ENCODE peak calls at places on chromosome 18, in eight cellular contexts. G is transverse colon, E is fibroblast of lung, T is cardiac fibroblast, H is HCT116, V is hepatocyte, P is OCI-LY7, X is fibroblast of mammary gland. O is an unnamed sample.

GRCh38 chr18:79870369-79871025 is 72.8 kb downstream of the KCNG2 start:
- DNase-seq in X (peak), T (no peak), V (no peak), G (no peak), E (no peak), P (no peak), H (no peak), O (no peak)

GRCh38 chr18:55778731-55779460 is 190.9 kb upstream of the TCF4 start:
- DNase-seq in E (no peak), P (no peak), V (no peak), X (no peak), H (no peak), T (peak), G (no peak), O (peak)

GRCh38 chr18:15165048-15165447 is 417.1 kb downstream of the ANKRD30B start:
- DNase-seq in T (no peak), H (no peak), P (no peak), V (no peak), X (no peak), G (no peak), E (no peak), O (no peak)

GRCh38 chr18:37588289-37588688 is 22.7 kb upstream of the CELF4 start:
- DNase-seq in X (no peak), V (no peak), P (no peak), H (no peak), E (no peak), G (no peak), T (no peak), O (no peak)

GRCh38 chr18:5600376-5601071 is 56.7 kb upstream of the EPB41L3 start:
- DNase-seq in H (no peak), G (no peak), X (peak), V (peak), T (peak), P (peak), E (peak), O (peak)

GRCh38 chr18:45954070-45954712 is 12.9 kb downstream of the EPG5 start:
- DNase-seq in P (no peak), G (no peak), X (peak), E (peak), T (peak), H (peak), V (peak), O (peak)

GRCh38 chr18:48031011-48031480 is 100.6 kb upstream of the SMAD2 start:
- DNase-seq in H (peak), E (peak), V (peak), G (peak), P (peak), T (peak), X (peak), O (peak)

GRCh38 chr18:71239111-71239624 is 950.3 kb downstream of the SOCS6 start:
- DNase-seq in V (no peak), T (no peak), H (no peak), P (no peak), E (no peak), G (no peak), X (no peak), O (no peak)

GRCh38 chr18:69956037-69956436 is 8.4 kb upstream of the CD226 start:
- DNase-seq in H (no peak), X (no peak), P (no peak), E (no peak), T (no peak), G (no peak), V (no peak), O (peak)

GRCh38 chr18:36309436-36310391 is 12.2 kb downstream of the FHOD3 start:
- DNase-seq in T (peak), H (peak), X (peak), E (peak), P (no peak), G (no peak), V (peak), O (peak)

GRCh38 chr18:48939368-48940097 is 11.2 kb downstream of the SMAD7 start:
- DNase-seq in E (peak), H (no peak), V (no peak), G (no peak), T (peak), X (no peak), P (no peak), O (peak)

GRCh38 chr18:62796216-62796621 is 80.9 kb downstream of the PHLPP1 start:
- DNase-seq in H (no peak), V (no peak), G (no peak), X (no peak), T (no peak), P (no peak), E (no peak), O (no peak)

GRCh38 chr18:62802523-62802922 is 87.2 kb downstream of the PHLPP1 start:
- DNase-seq in H (no peak), V (no peak), X (peak), E (peak), G (no peak), P (peak), T (peak), O (no peak)

GRCh38 chr18:62795813-62796212 is 80.5 kb downstream of the PHLPP1 start:
- DNase-seq in T (no peak), V (no peak), P (no peak), X (no peak), E (no peak), G (no peak), H (no peak), O (no peak)

GRCh38 chr18:62797329-62797728 is 82.0 kb downstream of the PHLPP1 start:
- DNase-seq in G (no peak), T (no peak), V (no peak), H (no peak), E (no peak), X (no peak), P (no peak), O (no peak)

GRCh38 chr18:62799977-62800376 is 84.6 kb downstream of the PHLPP1 start:
- DNase-seq in T (no peak), X (no peak), P (no peak), V (no peak), G (no peak), H (no peak), E (no peak), O (no peak)
- H3K4me3 ChIP-seq in T (no peak), X (no peak), P (no peak), V (no peak), G (no peak), H (no peak), E (no peak), O (no peak)

GRCh38 chr18:7523772-7524171 is 43.3 kb upstream of the PTPRM start:
- DNase-seq in H (no peak), X (no peak), T (no peak), G (no peak), V (no peak), E (no peak), P (no peak), O (no peak)

GRCh38 chr18:7517852-7518251 is 49.3 kb upstream of the PTPRM start:
- DNase-seq in V (no peak), P (no peak), T (no peak), H (no peak), E (no peak), G (no peak), X (no peak), O (no peak)

GRCh38 chr18:7520200-7520780 is 46.8 kb upstream of the PTPRM start:
- DNase-seq in P (no peak), G (no peak), E (no peak), X (no peak), T (no peak), V (no peak), H (no peak), O (no peak)

GRCh38 chr18:7524786-7525185 is 42.3 kb upstream of the PTPRM start:
- DNase-seq in G (no peak), X (peak), E (no peak), T (peak), V (no peak), H (no peak), P (no peak), O (no peak)

GRCh38 chr18:7521226-7521856 is 45.8 kb upstream of the PTPRM start:
- DNase-seq in E (no peak), G (no peak), X (no peak), T (no peak), V (no peak), P (no peak), H (no peak), O (no peak)
- TF ChIP-seq CTCF in E (no peak), G (no peak), X (no peak), T (no peak), V (no peak), P (no peak), H (no peak), O (no peak)

GRCh38 chr18:74456017-74456408 is 1.1 kb downstream of the DIPK1C start:
- DNase-seq in T (no peak), G (no peak), E (no peak), H (no peak), P (no peak), V (no peak), X (no peak), O (no peak)
- H3K4me3 ChIP-seq in T (no peak), G (peak), E (no peak), H (no peak), P (no peak), V (peak), X (no peak), O (no peak)

GRCh38 chr18:9017170-9017899 is 85.2 kb upstream of the NDUFV2 start:
- DNase-seq in H (peak), P (peak), V (peak), T (peak), E (peak), X (peak), G (peak), O (peak)
- TF ChIP-seq CTCF in H (no peak), P (no peak), V (no peak), T (no peak), E (no peak), X (no peak), G (no peak), O (no peak)

GRCh38 chr18:51028201-51028805 is 1.7 kb upstream of the SMAD4 start:
- DNase-seq in P (peak), V (no peak), T (peak), H (peak), X (peak), E (peak), G (peak), O (peak)
- H3K4me3 ChIP-seq in P (no peak), V (no peak), T (no peak), H (no peak), X (no peak), E (no peak), G (no peak), O (no peak)

GRCh38 chr18:22813648-22814328 is 119.3 kb upstream of the RBBP8 start:
- DNase-seq in V (peak), T (peak), P (peak), X (peak), H (no peak), G (no peak), E (peak), O (peak)
- TF ChIP-seq CTCF in V (peak), T (peak), P (peak), X (peak), H (peak), G (peak), E (peak), O (peak)

GRCh38 chr18:3596324-3597158 is 146.6 kb downstream of the TGIF1 start:
- DNase-seq in V (peak), H (no peak), P (peak), T (peak), G (peak), X (peak), E (peak), O (no peak)

GRCh38 chr18:3595282-3596273 is 145.6 kb downstream of the TGIF1 start:
- DNase-seq in T (peak), E (peak), X (peak), P (peak), G (peak), V (peak), H (no peak), O (peak)

GRCh38 chr18:3599235-3599634 is 149.3 kb downstream of the TGIF1 start:
- DNase-seq in T (no peak), H (no peak), G (no peak), P (no peak), E (no peak), V (no peak), X (no peak), O (no peak)

GRCh38 chr18:3599861-3600260 is 149.9 kb downstream of the TGIF1 start:
- DNase-seq in H (no peak), V (no peak), E (no peak), X (no peak), T (no peak), G (no peak), P (no peak), O (no peak)

GRCh38 chr18:3597159-3597977 is 147.4 kb downstream of the TGIF1 start:
- DNase-seq in X (no peak), G (no peak), V (no peak), H (no peak), E (no peak), P (no peak), T (no peak), O (no peak)
- H3K4me3 ChIP-seq in X (no peak), G (peak), V (no peak), H (no peak), E (peak), P (peak), T (no peak), O (no peak)

GRCh38 chr18:75073654-75074053 is 135.3 kb downstream of the PTGR3 start:
- DNase-seq in X (no peak), H (no peak), P (no peak), E (no peak), V (no peak), G (no peak), T (no peak), O (no peak)
- TF ChIP-seq CTCF in X (no peak), H (no peak), P (no peak), E (no peak), V (no peak), G (no peak), T (no peak), O (no peak)

DNA sequence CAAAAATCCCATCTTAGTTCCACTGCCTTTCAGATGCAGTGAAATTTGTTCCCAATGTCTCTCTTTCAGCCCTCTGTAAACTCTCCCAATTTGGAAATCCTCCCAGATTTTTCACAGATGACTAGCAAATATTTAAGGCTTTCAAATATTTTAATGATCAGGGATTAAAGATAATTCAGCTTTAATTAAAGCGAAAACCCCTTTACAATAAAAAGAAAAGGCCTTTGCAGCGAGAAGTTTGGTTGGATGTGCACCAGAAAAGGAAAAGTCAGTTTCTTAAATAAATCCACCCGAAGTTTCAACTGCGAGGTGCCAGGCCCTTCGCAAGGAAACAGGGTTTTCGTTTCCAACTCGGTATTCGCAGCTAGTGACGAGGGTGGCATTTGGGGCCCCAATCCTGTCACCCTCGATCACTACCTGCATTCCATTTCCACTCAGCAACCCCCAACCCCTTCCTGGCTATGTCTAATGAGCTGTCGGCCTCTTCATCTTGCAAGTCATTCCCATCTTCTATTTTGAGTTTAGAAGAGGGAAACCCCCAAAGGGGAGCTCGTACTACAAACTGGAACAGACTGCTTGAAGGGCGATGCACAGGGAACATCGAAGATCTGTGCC is 1.5 kb downstream of the RAX start:
- DNase-seq in X (no peak), T (no peak), G (no peak), H (no peak), P (no peak), V (no peak), E (no peak), O (no peak)
- H3K4me3 ChIP-seq in X (no peak), T (no peak), G (no peak), H (no peak), P (no peak), V (no peak), E (no peak), O (no peak)